ENCODE peak calls at places on chromosomes 6 and 20, in five cellular contexts. E is AG09309, T is neural crest cell, C is tibial nerve, X is GM23248. G is an unnamed sample.

GRCh38 chr6:15504581-15505350 is 158.1 kb downstream of the DTNBP1 start:
- DNase-seq in C (peak), X (peak), E (peak), T (no peak), G (peak)

GRCh38 chr6:126955621-126956020 is 162.8 kb upstream of the RSPO3 start:
- DNase-seq in C (no peak), X (no peak), E (no peak), T (no peak), G (no peak)

GRCh38 chr6:132746049-132746448 is 11.7 kb downstream of the VNN2 start:
- DNase-seq in X (peak), T (no peak), C (no peak), E (no peak), G (no peak)

GRCh38 chr20:21618697-21619421 is 86.6 kb upstream of the PAX1 start:
- DNase-seq in T (no peak), X (no peak), E (no peak), C (no peak), G (no peak)

GRCh38 chr6:147648936-147649335 is 140.4 kb downstream of the SAMD5 start:
- DNase-seq in T (no peak), C (no peak), X (no peak), E (no peak), G (no peak)

GRCh38 chr6:138529510-138529909 is 30.2 kb upstream of the NHSL1 start:
- DNase-seq in C (no peak), T (no peak), X (no peak), E (no peak), G (no peak)

GRCh38 chr6:73604020-73604419 is 49.8 kb downstream of the SLC17A5 start:
- DNase-seq in X (no peak), T (no peak), E (no peak), C (no peak), G (no peak)

GRCh38 chr6:170437719-170438401 is 115.2 kb downstream of the PSMB1 start:
- DNase-seq in C (no peak), X (peak), E (no peak), T (no peak), G (no peak)

GRCh38 chr6:127725821-127726220 is 148.8 kb downstream of the C6orf58 start:
- DNase-seq in E (no peak), C (no peak), T (no peak), X (no peak), G (no peak)

GRCh38 chr6:138235205-138235604 is 16.9 kb upstream of the PBOV1 start:
- DNase-seq in T (no peak), C (no peak), X (no peak), E (no peak), G (no peak)

GRCh38 chr6:49551126-49551865 is 828 bp downstream of the C6orf141 start:
- DNase-seq in E (no peak), X (peak), T (peak), C (no peak), G (no peak)

GRCh38 chr20:2151805-2152727 is 50.4 kb downstream of the STK35 start:
- DNase-seq in X (peak), T (no peak), C (no peak), E (peak), G (no peak)

GRCh38 chr6:166957805-166958076 is 1.4 kb upstream of the RNASET2 start:
- DNase-seq in E (no peak), X (no peak), C (no peak), T (no peak), G (no peak)

GRCh38 chr6:20686142-20686541 is 151.9 kb downstream of the CDKAL1 start:
- DNase-seq in E (no peak), T (no peak), C (no peak), X (no peak), G (no peak)

GRCh38 chr6:36094786-36095496 is 35.4 kb upstream of the MAPK13 start:
- DNase-seq in C (peak), E (peak), T (peak), X (peak), G (peak)

GRCh38 chr20:56995635-56996075 is 270.8 kb downstream of the BMP7 start:
- DNase-seq in X (peak), T (peak), C (no peak), E (no peak), G (no peak)

GRCh38 chr20:51551186-51551585 is 8.7 kb upstream of the NFATC2 start:
- DNase-seq in E (no peak), C (no peak), X (no peak), T (no peak), G (no peak)

GRCh38 chr6:30107756-30108155 is 5.1 kb downstream of the TRIM31 start:
- DNase-seq in C (no peak), E (no peak), T (no peak), X (peak), G (no peak)